ENCODE peak calls at places on chromosomes 1 and 21, in ten cellular contexts. D, U, P, B, W, L, K, O, I and G are unnamed samples.

GRCh38 chr1:204357551-204357950 is 2.2 kb downstream of the PLEKHA6 start:
- DNase-seq in D (peak; percentile 28), U (no peak), P (no peak), B (no peak), W (no peak), L (no peak), K (no peak), O (peak; percentile 48), I (no peak), G (no peak)

GRCh38 chr1:200179126-200179780 is 151.7 kb downstream of the NR5A2 start:
- DNase-seq in D (no peak), U (peak; percentile 36), P (no peak), B (no peak), W (no peak), L (no peak), K (peak; percentile 81), O (peak; percentile 17), I (peak; percentile 25), G (no peak)

GRCh38 chr21:45186709-45187108 is 101.0 kb downstream of the POFUT2 start:
- DNase-seq in D (no peak), U (no peak), P (no peak), B (no peak), W (no peak), L (no peak), K (no peak), O (no peak), I (no peak), G (no peak)

GRCh38 chr1:237108299-237109040 is 66.5 kb downstream of the RYR2 start:
- DNase-seq in D (no peak), U (no peak), P (no peak), B (no peak), W (no peak), L (no peak), K (no peak), O (no peak), I (no peak), G (no peak)

GRCh38 chr1:46530791-46531409 is 20.5 kb downstream of the KNCN start:
- DNase-seq in D (no peak), U (no peak), P (no peak), B (no peak), W (no peak), L (no peak), K (no peak), O (no peak), I (no peak), G (no peak)

GRCh38 chr1:19429611-19430010 is 55.7 kb downstream of the CAPZB start:
- DNase-seq in D (no peak), U (no peak), P (no peak), B (no peak), W (no peak), L (no peak), K (no peak), O (no peak), I (no peak), G (no peak)

GRCh38 chr1:40404670-40405462 is 31.3 kb downstream of the SMAP2 start:
- DNase-seq in D (peak; percentile 27), U (peak; percentile 31), P (no peak), B (peak; percentile 60), W (no peak), L (peak; percentile 40), K (peak; percentile 77), O (peak; percentile 79), I (peak; percentile 27), G (no peak)

GRCh38 chr1:51558375-51558924 is 39.4 kb upstream of the EPS15 start:
- DNase-seq in D (no peak), U (peak; percentile 34), P (no peak), B (no peak), W (no peak), L (no peak), K (peak; percentile 54), O (peak; percentile 85), I (peak; percentile 33), G (no peak)

GRCh38 chr1:219317762-219318353 is 144.2 kb downstream of the LYPLAL1 start:
- DNase-seq in D (no peak), U (no peak), P (no peak), B (no peak), W (no peak), L (no peak), K (no peak), O (peak; percentile 41), I (no peak), G (no peak)

GRCh38 chr1:150194381-150195031 is 41.4 kb downstream of the ANP32E start:
- DNase-seq in D (no peak), U (peak; percentile 93), P (no peak), B (no peak), W (no peak), L (no peak), K (peak; percentile 67), O (peak; percentile 41), I (peak; percentile 23), G (no peak)

GRCh38 chr1:207910678-207911354 is at the start of gene CD34:
- DNase-seq in D (peak; percentile 80), U (no peak), P (no peak), B (no peak), W (no peak), L (peak; percentile 62), K (peak; percentile 47), O (peak; percentile 28), I (no peak), G (no peak)
- H3K4me3 ChIP-seq in D (peak within 1 kb of the TSS; percentile 74), U (peak within 1 kb of the TSS; percentile 38), P (peak within 1 kb of the TSS; percentile 53), B (peak within 1 kb of the TSS; percentile 39), W (peak within 1 kb of the TSS; percentile 31), L (peak within 1 kb of the TSS; percentile 42), K (peak within 1 kb of the TSS; percentile 73), O (peak within 1 kb of the TSS; percentile 41), I (peak within 1 kb of the TSS; percentile 30), G (peak within 1 kb of the TSS; percentile 39)

DNA sequence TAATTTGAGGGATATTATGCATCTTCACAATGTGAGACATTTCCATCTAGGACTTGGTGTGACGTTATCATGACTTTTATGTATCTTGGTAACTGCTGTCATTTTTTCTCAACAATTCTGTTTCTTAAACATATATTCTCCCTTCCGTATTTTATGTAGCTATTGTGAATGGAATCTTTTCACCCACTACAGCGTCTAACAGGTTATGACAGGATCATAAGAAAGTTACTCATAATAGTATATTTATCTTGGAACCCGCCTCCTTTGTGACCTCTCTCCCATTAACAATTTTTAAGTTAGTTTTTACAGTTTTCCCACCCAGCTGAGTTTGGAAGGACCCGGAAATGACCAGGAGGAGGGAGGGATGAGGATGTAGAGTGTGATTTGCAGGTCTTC is 6.8 kb upstream of the DMRTA2 start:
- DNase-seq in D (no peak), U (no peak), P (no peak), B (no peak), W (no peak), L (no peak), K (no peak), O (no peak), I (no peak), G (no peak)
- H3K4me3 ChIP-seq in D (no peak overlapping the region), U (no peak overlapping the region), P (no peak overlapping the region), B (no peak overlapping the region), W (no peak overlapping the region), L (no peak overlapping the region), K (peak overlapping the region; percentile 54), O (no peak overlapping the region), I (no peak overlapping the region), G (no peak overlapping the region)

GRCh38 chr1:54135436-54136120 is 17.2 kb downstream of the CDCP2 start:
- DNase-seq in D (no peak), U (no peak), P (no peak), B (no peak), W (no peak), L (no peak), K (peak; percentile 19), O (no peak), I (no peak), G (no peak)
- H3K4me3 ChIP-seq in D (no peak overlapping the region), U (no peak overlapping the region), P (no peak overlapping the region), B (no peak overlapping the region), W (no peak overlapping the region), L (no peak overlapping the region), K (no peak overlapping the region), O (no peak overlapping the region), I (no peak overlapping the region), G (no peak overlapping the region)

GRCh38 chr1:8429549-8430105 is 111.7 kb downstream of the SLC45A1 start:
- DNase-seq in D (no peak), U (no peak), P (no peak), B (no peak), W (no peak), L (no peak), K (no peak), O (no peak), I (no peak), G (no peak)

GRCh38 chr1:8426996-8427395 is 109.1 kb downstream of the SLC45A1 start:
- DNase-seq in D (no peak), U (no peak), P (no peak), B (no peak), W (no peak), L (no peak), K (no peak), O (no peak), I (no peak), G (no peak)

GRCh38 chr1:8427493-8427892 is 109.6 kb downstream of the SLC45A1 start:
- DNase-seq in D (no peak), U (no peak), P (no peak), B (no peak), W (no peak), L (no peak), K (no peak), O (no peak), I (no peak), G (no peak)

GRCh38 chr1:8428441-8428840 is 110.5 kb downstream of the SLC45A1 start:
- DNase-seq in D (no peak), U (no peak), P (no peak), B (no peak), W (no peak), L (no peak), K (no peak), O (no peak), I (no peak), G (no peak)

GRCh38 chr1:8427986-8428385 is 110.1 kb downstream of the SLC45A1 start:
- DNase-seq in D (no peak), U (no peak), P (no peak), B (no peak), W (peak; percentile 81), L (no peak), K (no peak), O (no peak), I (no peak), G (no peak)
- H3K4me3 ChIP-seq in D (no peak overlapping the region), U (no peak overlapping the region), P (no peak overlapping the region), B (no peak overlapping the region), W (no peak overlapping the region), L (no peak overlapping the region), K (no peak overlapping the region), O (no peak overlapping the region), I (no peak overlapping the region), G (no peak overlapping the region)

DNA sequence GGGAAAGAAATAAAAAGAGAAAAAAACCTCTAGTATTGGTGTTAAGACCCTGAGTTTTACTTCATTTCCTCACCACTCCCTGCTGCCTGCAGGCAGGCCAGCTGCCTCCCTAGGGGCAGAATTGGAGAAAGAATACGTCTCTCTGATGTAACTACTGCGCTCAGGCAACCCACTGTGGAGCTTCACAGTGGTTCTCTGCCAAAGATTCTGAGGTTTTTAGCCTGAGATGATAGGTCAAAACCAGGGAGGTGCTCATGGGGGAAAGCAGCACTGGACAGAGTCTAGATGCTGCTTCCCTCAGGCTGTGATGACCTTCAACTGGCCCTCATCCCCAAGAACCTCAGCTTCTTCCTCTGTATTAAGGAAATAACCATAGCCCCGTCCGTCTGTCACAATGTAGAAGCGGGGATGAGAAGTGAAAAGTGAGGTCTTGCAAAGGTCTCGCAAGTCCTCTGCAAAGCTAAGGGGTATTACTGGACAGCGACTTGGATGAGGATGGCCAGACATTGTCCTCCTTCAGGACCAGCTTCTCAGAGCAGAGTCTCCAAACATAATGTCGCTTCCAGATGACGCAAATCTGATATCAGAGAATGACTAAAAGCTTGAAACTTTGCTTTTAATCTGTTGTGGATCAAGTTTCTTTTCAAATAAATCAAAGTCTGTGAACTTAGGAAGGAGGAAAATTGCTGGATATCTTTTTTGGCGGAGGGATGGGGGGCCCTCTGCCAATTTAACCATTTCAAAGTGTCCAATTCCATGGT is 65.9 kb upstream of the ATP5PO start:
- DNase-seq in D (no peak), U (no peak), P (no peak), B (no peak), W (no peak), L (no peak), K (no peak), O (peak; percentile 76), I (no peak), G (no peak)
- H3K4me3 ChIP-seq in D (no peak overlapping the region), U (no peak overlapping the region), P (no peak overlapping the region), B (no peak overlapping the region), W (no peak overlapping the region), L (no peak overlapping the region), K (peak overlapping the region; percentile 5), O (no peak overlapping the region), I (no peak overlapping the region), G (no peak overlapping the region)